ENCODE peak calls at places on chromosomes 7 and 10, in nine cellular contexts. I is mucosa of gallbladder; O is nucleus accumbens; V is astrocyte; D is GM18507; N is Right ventricle myocardium superior; Q is EL; F is NCI-H774; U is stimulated activated CD8-positive, alpha-beta memory T cell treated with anti-CD3 and anti-CD28 coated beads, Interleukin-15, amount 100 ng/mL, for 4 hours. W is an unnamed sample.
A peak's percentile ranks its signal among the peaks of the same experiment; 100 is the strongest.

GRCh38 chr10:132294561-132295320 is 13.0 kb downstream of the STK32C start:
- DNase-seq in I (no peak), O (no peak), V (no peak), D (no peak), N (no peak), Q (no peak), F (no peak), U (no peak), W (peak; percentile 32)

GRCh38 chr7:117386125-117386709 is 41.1 kb downstream of the ASZ1 start:
- DNase-seq in I (no peak), O (no peak), V (peak; percentile 69), D (no peak), N (no peak), Q (peak; percentile 15), F (no peak), U (no peak), W (no peak)

GRCh38 chr10:30155401-30155800 is 96.0 kb upstream of the JCAD start:
- DNase-seq in I (peak; percentile 17), O (no peak), V (peak; percentile 27), D (no peak), N (no peak), Q (peak; percentile 10), F (no peak), U (no peak), W (no peak)

GRCh38 chr10:14601872-14602725 is 172.6 kb downstream of the FAM107B start:
- DNase-seq in I (peak; percentile 67), O (no peak), V (peak; percentile 84), D (peak; percentile 28), N (no peak), Q (peak; percentile 86), F (no peak), U (no peak), W (peak; percentile 69)

GRCh38 chr7:157411580-157411979 is 74.8 kb downstream of the DNAJB6 start:
- DNase-seq in I (no peak), O (no peak), V (no peak), D (no peak), N (peak; percentile 37), Q (peak; percentile 76), F (no peak), U (peak; percentile 46), W (peak; percentile 32)

GRCh38 chr7:150876817-150877526 is 24.7 kb downstream of the AOC1 start:
- DNase-seq in I (peak; percentile 82), O (peak; percentile 39), V (peak; percentile 56), D (peak; percentile 33), N (peak; percentile 58), Q (peak; percentile 57), F (peak; percentile 71), U (no peak), W (peak; percentile 84)

GRCh38 chr7:99083733-99084132 is 60.2 kb downstream of the SMURF1 start:
- DNase-seq in I (no peak), O (no peak), V (no peak), D (no peak), N (no peak), Q (no peak), F (no peak), U (no peak), W (no peak)

GRCh38 chr10:122655524-122656307 is 43.9 kb downstream of the C10orf120 start:
- DNase-seq in I (no peak), O (no peak), V (no peak), D (no peak), N (no peak), Q (no peak), F (no peak), U (no peak), W (no peak)

GRCh38 chr7:112411186-112411795 is 39.0 kb upstream of the IFRD1 start:
- DNase-seq in I (peak; percentile 25), O (no peak), V (peak; percentile 31), D (no peak), N (no peak), Q (no peak), F (no peak), U (no peak), W (no peak)

GRCh38 chr10:109456566-109457361 is 466.5 kb downstream of the XPNPEP1 start:
- DNase-seq in I (no peak), O (no peak), V (no peak), D (no peak), N (no peak), Q (peak; percentile 8), F (no peak), U (no peak), W (peak; percentile 62)